ENCODE peak calls at places on chromosomes 4 and X, in four cellular contexts. N, B, E and M are unnamed samples.

GRCh38 chrX:41616935-41617334 is 71.8 kb upstream of the GPR34 start:
- DNase-seq in N (no peak), B (peak; percentile 12), E (no peak), M (no peak)

GRCh38 chrX:53713987-53714579 is 27.6 kb upstream of the HUWE1 start:
- DNase-seq in N (no peak), B (no peak), E (no peak), M (no peak)

GRCh38 chr4:175308236-175308635 is 390.1 kb downstream of the ADAM29 start:
- DNase-seq in N (no peak), B (no peak), E (no peak), M (no peak)

GRCh38 chrX:8657883-8658282 is 74.1 kb downstream of the ANOS1 start:
- DNase-seq in N (no peak), B (no peak), E (no peak), M (no peak)

GRCh38 chr4:185194924-185195632 is 8.7 kb downstream of the CFAP97 start:
- DNase-seq in N (no peak), B (no peak), E (no peak), M (no peak)

GRCh38 chrX:41720125-41720780 is 3.7 kb upstream of the GPR82 start:
- DNase-seq in N (no peak), B (no peak), E (no peak), M (no peak)

GRCh38 chrX:49185062-49185394 is 1.1 kb downstream of the PRICKLE3 start:
- DNase-seq in N (no peak), B (no peak), E (no peak), M (no peak)

GRCh38 chr4:96170198-96170597 is 330.3 kb downstream of the PDHA2 start:
- DNase-seq in N (no peak), B (no peak), E (peak; percentile 36), M (peak; percentile 38)

GRCh38 chrX:119682019-119682989 is 10.7 kb downstream of the SEPTIN6 start:
- DNase-seq in N (no peak), B (no peak), E (no peak), M (no peak)

GRCh38 chr4:152150214-152150613 is 385.7 kb downstream of the FBXW7 start:
- DNase-seq in N (no peak), B (no peak), E (no peak), M (no peak)

GRCh38 chr4:100746141-100746540 is 228.3 kb upstream of the EMCN start:
- DNase-seq in N (no peak), B (no peak), E (no peak), M (no peak)

GRCh38 chr4:159003420-159004253 is 99.2 kb upstream of the RAPGEF2 start:
- DNase-seq in N (no peak), B (no peak), E (peak; percentile 20), M (no peak)

GRCh38 chr4:105569014-105569850 is 16.8 kb downstream of the ARHGEF38 start:
- DNase-seq in N (no peak), B (no peak), E (no peak), M (no peak)

GRCh38 chr4:46323891-46324290 is 66.0 kb downstream of the GABRA2 start:
- DNase-seq in N (no peak), B (no peak), E (no peak), M (no peak)

DNA sequence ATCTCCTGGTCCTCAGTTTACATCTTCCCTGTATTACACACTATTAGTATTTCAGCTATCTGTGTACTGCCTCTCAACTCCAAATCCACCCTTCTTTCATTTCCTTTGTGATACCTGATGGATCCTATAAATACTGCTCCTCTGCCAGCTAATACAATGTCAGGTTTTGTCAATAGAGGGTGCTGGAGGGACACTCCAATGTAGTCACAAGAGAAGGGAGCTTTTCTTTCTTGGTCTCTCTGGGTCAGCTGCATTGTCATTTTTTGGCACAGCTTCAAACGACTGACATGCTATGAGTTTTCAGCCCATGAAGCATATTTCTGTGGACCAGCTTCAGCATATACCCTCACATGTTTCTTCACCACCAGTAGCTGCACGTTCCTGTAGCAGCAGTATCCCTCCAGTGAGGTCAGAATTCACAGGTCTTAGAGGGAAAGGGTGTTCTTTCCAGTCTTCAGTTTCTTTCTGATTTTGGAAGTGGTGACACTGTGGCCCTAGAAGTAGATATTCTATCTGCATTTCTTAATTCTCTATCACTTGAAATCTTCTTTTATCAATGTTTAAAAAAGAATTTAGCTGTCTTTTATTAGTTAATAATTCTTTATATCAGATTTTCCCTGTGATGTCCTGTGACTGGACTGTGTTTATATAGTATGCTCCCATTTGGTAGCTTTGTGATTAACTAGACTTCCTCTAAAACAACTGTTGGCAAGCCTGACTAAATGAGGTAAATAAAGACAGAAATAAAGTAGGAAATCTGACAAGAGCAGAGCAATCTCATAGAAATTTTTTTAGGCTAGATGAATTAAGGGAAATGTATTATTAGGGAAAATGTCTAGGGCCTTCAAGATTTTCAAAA is 60.6 kb downstream of the GABRA2 start:
- DNase-seq in N (no peak), B (peak; percentile 46), E (no peak), M (peak; percentile 25)
- TF ChIP-seq NR3C1 in N (no peak), B (no peak), E (no peak), M (no peak)

GRCh38 chrX:112513154-112513553 is 166.6 kb downstream of the LHFPL1 start:
- DNase-seq in N (no peak), B (no peak), E (no peak), M (peak; percentile 7)
- TF ChIP-seq NR3C1 in N (no peak), B (no peak), E (no peak), M (no peak)

DNA sequence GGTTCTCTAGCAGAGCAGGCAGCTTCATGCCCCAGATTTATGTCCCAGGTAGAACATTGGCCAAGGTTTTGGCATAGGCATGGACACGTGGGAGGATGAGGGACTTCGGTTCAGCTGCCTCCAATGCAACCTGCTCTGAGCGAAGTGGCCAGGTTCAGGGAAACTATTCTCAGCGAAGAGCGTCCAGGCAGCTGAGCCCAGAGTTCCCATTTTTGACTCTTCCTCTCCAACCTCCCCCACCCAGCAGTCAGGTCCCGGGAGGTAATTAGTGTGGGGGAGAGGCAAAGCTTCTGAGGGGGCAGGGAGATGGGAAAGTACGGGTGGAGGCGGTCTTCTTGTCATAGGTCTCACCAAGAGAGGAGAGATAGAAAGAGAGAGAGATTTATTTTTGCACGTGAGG is 1.0 kb downstream of the GABRA4 start:
- DNase-seq in N (no peak), B (no peak), E (no peak), M (no peak)
- TF ChIP-seq NR3C1 in N (no peak), B (no peak), E (no peak), M (no peak)

DNA sequence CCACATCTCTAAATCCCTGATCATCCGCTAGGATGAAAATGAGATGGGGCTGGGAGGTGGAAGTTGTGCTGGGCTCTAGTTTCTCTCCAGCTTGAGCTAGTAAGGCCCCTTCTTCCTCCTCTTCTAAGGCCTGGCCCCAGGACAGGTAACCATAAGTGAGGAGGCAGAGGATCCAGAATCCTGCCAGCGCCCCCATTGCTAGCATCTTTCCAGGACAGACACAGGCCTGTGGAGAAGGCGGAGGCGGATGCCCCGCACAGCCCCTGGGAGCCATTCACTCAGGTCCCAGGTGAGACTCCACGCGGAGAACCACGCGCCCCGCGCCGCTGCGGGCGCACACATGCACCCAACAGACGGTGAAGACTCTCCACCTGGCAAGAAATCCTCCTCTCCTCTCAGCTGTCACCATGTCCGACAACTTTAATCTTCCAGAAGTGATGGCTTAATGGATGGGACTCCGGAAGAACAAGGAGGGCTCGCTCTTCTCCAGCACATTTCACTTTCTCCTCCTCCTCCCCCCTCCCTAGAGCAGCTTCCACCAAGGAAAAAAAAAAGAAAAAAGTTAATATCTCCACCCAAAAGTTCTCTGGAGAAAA is 788 bp downstream of the ARSJ start:
- DNase-seq in N (peak; percentile 21), B (no peak), E (no peak), M (peak; percentile 35)
- TF ChIP-seq NR3C1 in N (no peak), B (no peak), E (no peak), M (no peak)

GRCh38 chrX:45347877-45348675 is 147.4 kb upstream of the DIPK2B start:
- DNase-seq in N (no peak), B (no peak), E (no peak), M (no peak)
- TF ChIP-seq NR3C1 in N (no peak), B (no peak), E (no peak), M (no peak)

DNA sequence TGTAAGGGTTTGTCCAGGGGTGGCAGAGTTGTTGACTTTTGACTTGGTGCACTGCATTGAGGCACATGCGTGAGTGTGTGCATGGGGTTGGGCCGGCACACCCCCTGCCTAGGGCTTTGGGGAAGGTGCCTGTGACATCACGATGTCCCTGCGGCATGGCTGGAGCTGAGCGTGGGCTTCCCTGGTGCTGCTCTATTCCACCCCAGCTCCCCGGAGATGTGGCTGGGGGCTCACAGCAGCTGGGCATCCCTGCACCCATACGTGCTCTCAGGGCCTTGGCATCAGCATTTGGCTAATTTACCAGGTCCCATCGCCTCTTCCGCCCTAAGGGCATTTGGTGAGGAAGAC is 5.7 kb downstream of the PSAPL1 start:
- DNase-seq in N (no peak), B (no peak), E (no peak), M (peak; percentile 5)
- TF ChIP-seq NR3C1 in N (no peak), B (no peak), E (no peak), M (no peak)

GRCh38 chr4:171849823-171850222 is 36.6 kb downstream of the GALNTL6 start:
- DNase-seq in N (no peak), B (no peak), E (no peak), M (no peak)

GRCh38 chr4:171846893-171847292 is 33.7 kb downstream of the GALNTL6 start:
- DNase-seq in N (no peak), B (no peak), E (no peak), M (no peak)

GRCh38 chr4:171846232-171846631 is 33.0 kb downstream of the GALNTL6 start:
- DNase-seq in N (no peak), B (peak; percentile 31), E (peak; percentile 17), M (peak; percentile 84)

GRCh38 chr4:171851295-171851694 is 38.1 kb downstream of the GALNTL6 start:
- DNase-seq in N (no peak), B (no peak), E (no peak), M (no peak)

GRCh38 chr4:171847751-171848150 is 34.5 kb downstream of the GALNTL6 start:
- DNase-seq in N (no peak), B (no peak), E (no peak), M (no peak)
- TF ChIP-seq NR3C1 in N (no peak), B (no peak), E (no peak), M (no peak)

DNA sequence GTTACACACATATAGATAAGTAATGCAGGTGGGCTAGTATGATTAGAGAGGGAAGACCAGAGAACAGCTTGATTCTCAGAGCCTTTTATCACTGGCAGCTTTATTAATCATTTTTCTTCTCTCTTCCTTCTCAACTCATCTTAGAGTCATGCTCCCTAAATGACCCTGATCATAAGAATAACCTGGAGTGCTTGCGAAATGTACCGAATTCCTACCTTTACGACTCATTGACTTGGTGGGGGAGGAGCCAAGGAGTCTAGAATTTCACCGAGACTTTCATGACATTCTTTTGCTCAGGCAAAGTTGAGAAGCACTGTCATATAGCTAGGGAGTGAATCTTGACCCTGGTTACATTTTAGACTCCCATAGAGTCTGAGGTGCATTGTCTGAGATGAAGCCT is 298.9 kb upstream of the PUDP start:
- DNase-seq in N (no peak), B (no peak), E (no peak), M (no peak)
- TF ChIP-seq NR3C1 in N (no peak), B (no peak), E (no peak), M (no peak)

GRCh38 chr4:9832640-9833039 is 51.2 kb downstream of the DRD5 start:
- DNase-seq in N (no peak), B (no peak), E (no peak), M (no peak)

GRCh38 chr4:9833421-9833820 is 52.0 kb downstream of the DRD5 start:
- DNase-seq in N (no peak), B (no peak), E (no peak), M (no peak)
- TF ChIP-seq NR3C1 in N (no peak), B (no peak), E (no peak), M (no peak)

DNA sequence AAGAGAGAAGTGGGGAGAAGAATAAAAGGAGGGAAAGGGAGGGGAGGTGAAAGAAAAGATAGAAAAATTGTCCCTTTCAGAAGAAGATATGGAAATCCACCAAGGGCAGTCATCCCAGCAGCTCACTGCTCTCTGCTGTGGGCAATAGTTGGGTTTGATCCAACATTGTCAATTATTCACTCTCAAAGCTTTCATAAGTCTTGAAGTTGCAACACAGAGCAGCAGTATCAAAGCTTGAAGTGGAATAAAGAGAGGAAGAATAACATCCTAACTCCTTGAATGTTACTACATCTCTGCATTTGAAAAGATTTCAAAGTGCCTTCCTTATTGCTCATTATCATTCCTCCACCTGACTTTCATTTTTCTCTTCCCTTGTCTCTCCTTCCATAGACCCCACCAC is 62.3 kb upstream of the HHIP start:
- DNase-seq in N (no peak), B (no peak), E (no peak), M (no peak)
- TF ChIP-seq NR3C1 in N (no peak), B (no peak), E (no peak), M (no peak)